ENCODE peak calls at places on chromosomes 7 and 10, in eight cellular contexts. One of them, this sample, is unnamed.

GRCh38 chr7:151990567-151990966 is 34.3 kb downstream of the GALNTL5 start:
- DNase-seq in body of pancreas: no peak
- DNase-seq in left ventricle myocardium inferior: no peak
- DNase-seq in adrenal gland: no peak
- DNase-seq in heart right ventricle: no peak
- DNase-seq in lung: no peak
- DNase-seq in esophagus squamous epithelium: no peak
- DNase-seq in GM23338: peak; percentile 3
- DNase-seq in this sample: no peak

GRCh38 chr7:112038353-112038752 is 167.8 kb downstream of the DOCK4 start:
- DNase-seq in body of pancreas: no peak
- DNase-seq in left ventricle myocardium inferior: no peak
- DNase-seq in adrenal gland: no peak
- DNase-seq in heart right ventricle: no peak
- DNase-seq in lung: no peak
- DNase-seq in esophagus squamous epithelium: no peak
- DNase-seq in GM23338: no peak
- DNase-seq in this sample: no peak

GRCh38 chr7:26440993-26441636 is 149.5 kb downstream of the SNX10 start:
- DNase-seq in body of pancreas: peak; percentile 28
- DNase-seq in left ventricle myocardium inferior: no peak
- DNase-seq in adrenal gland: no peak
- DNase-seq in heart right ventricle: no peak
- DNase-seq in lung: no peak
- DNase-seq in esophagus squamous epithelium: no peak
- DNase-seq in GM23338: peak; percentile 53
- DNase-seq in this sample: peak; percentile 67

GRCh38 chr10:114550756-114551290 is 107.3 kb downstream of the ABLIM1 start:
- DNase-seq in body of pancreas: no peak
- DNase-seq in left ventricle myocardium inferior: no peak
- DNase-seq in adrenal gland: peak; percentile 31
- DNase-seq in heart right ventricle: no peak
- DNase-seq in lung: no peak
- DNase-seq in esophagus squamous epithelium: no peak
- DNase-seq in GM23338: peak; percentile 55
- DNase-seq in this sample: no peak

GRCh38 chr7:37657798-37658197 is 25.8 kb upstream of the GPR141 start:
- DNase-seq in body of pancreas: no peak
- DNase-seq in left ventricle myocardium inferior: no peak
- DNase-seq in adrenal gland: no peak
- DNase-seq in heart right ventricle: no peak
- DNase-seq in lung: no peak
- DNase-seq in esophagus squamous epithelium: no peak
- DNase-seq in GM23338: no peak
- DNase-seq in this sample: no peak

GRCh38 chr10:133274751-133275682 is 1.7 kb downstream of the ADAM8 start:
- DNase-seq in body of pancreas: no peak
- DNase-seq in left ventricle myocardium inferior: no peak
- DNase-seq in adrenal gland: no peak
- DNase-seq in heart right ventricle: no peak
- DNase-seq in lung: no peak
- DNase-seq in esophagus squamous epithelium: no peak
- DNase-seq in GM23338: no peak
- DNase-seq in this sample: no peak

GRCh38 chr10:43292745-43293676 is 26.1 kb upstream of the RASGEF1A start:
- DNase-seq in body of pancreas: peak; percentile 71
- DNase-seq in left ventricle myocardium inferior: no peak
- DNase-seq in adrenal gland: peak; percentile 71
- DNase-seq in heart right ventricle: no peak
- DNase-seq in lung: peak; percentile 58
- DNase-seq in esophagus squamous epithelium: no peak
- DNase-seq in GM23338: peak; percentile 77
- DNase-seq in this sample: peak; percentile 80

GRCh38 chr10:75910032-75910431 is 478.6 kb downstream of the LRMDA start:
- DNase-seq in body of pancreas: no peak
- DNase-seq in left ventricle myocardium inferior: no peak
- DNase-seq in adrenal gland: no peak
- DNase-seq in heart right ventricle: no peak
- DNase-seq in lung: no peak
- DNase-seq in esophagus squamous epithelium: no peak
- DNase-seq in GM23338: peak; percentile 36
- DNase-seq in this sample: peak; percentile 4

GRCh38 chr7:100552532-100552931 is 13.5 kb downstream of the AGFG2 start:
- DNase-seq in body of pancreas: no peak
- DNase-seq in left ventricle myocardium inferior: no peak
- DNase-seq in adrenal gland: no peak
- DNase-seq in heart right ventricle: no peak
- DNase-seq in lung: no peak
- DNase-seq in esophagus squamous epithelium: no peak
- DNase-seq in GM23338: no peak
- DNase-seq in this sample: no peak

GRCh38 chr7:1927942-1928341 is 257.9 kb downstream of the ELFN1 start:
- DNase-seq in body of pancreas: no peak
- DNase-seq in left ventricle myocardium inferior: no peak
- DNase-seq in adrenal gland: no peak
- DNase-seq in heart right ventricle: peak; percentile 1
- DNase-seq in lung: no peak
- DNase-seq in esophagus squamous epithelium: no peak
- DNase-seq in GM23338: no peak
- DNase-seq in this sample: no peak

GRCh38 chr7:21944616-21945373 is 904 bp downstream of the CDCA7L start:
- DNase-seq in body of pancreas: peak; percentile 87
- DNase-seq in left ventricle myocardium inferior: peak; percentile 42
- DNase-seq in adrenal gland: no peak
- DNase-seq in heart right ventricle: peak; percentile 31
- DNase-seq in lung: peak; percentile 75
- DNase-seq in esophagus squamous epithelium: no peak
- DNase-seq in GM23338: peak; percentile 86
- DNase-seq in this sample: peak; percentile 85

DNA sequence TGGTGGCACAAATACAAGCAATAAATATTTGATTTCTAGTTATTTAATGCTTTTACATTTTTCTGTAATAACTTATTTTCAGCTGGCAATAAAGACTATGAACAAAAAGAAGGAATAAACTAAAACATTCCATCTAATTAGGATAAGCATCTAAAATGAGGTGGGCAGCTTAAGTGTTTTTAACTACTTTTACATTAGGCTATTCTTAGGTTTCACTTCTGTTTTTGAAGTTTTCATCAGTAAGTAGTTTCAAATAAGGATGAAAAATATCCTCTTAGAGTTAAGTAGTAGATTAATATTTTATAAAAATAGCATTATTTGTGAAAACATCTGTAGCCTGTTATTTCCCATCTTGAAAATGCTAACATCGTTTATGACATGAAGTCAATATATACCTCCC is 15.9 kb downstream of the NT5C2 start:
- DNase-seq in body of pancreas: no peak
- DNase-seq in left ventricle myocardium inferior: no peak
- DNase-seq in adrenal gland: no peak
- DNase-seq in heart right ventricle: no peak
- DNase-seq in lung: no peak
- DNase-seq in esophagus squamous epithelium: no peak
- DNase-seq in GM23338: no peak
- DNase-seq in this sample: no peak
- H3K36me3 ChIP-seq in body of pancreas: no peaks in the 10 kb centered on the region
- H3K36me3 ChIP-seq in left ventricle myocardium inferior: peaks cover 66% of the 10 kb centered on the region
- H3K36me3 ChIP-seq in adrenal gland: peaks cover 48% of the 10 kb centered on the region
- H3K36me3 ChIP-seq in heart right ventricle: peaks cover 85% of the 10 kb centered on the region
- H3K36me3 ChIP-seq in lung: peaks cover 22% of the 10 kb centered on the region
- H3K36me3 ChIP-seq in esophagus squamous epithelium: peaks cover 6% of the 10 kb centered on the region
- H3K36me3 ChIP-seq in GM23338: peaks cover 13% of the 10 kb centered on the region
- H3K36me3 ChIP-seq in this sample: peaks cover 82% of the 10 kb centered on the region

DNA sequence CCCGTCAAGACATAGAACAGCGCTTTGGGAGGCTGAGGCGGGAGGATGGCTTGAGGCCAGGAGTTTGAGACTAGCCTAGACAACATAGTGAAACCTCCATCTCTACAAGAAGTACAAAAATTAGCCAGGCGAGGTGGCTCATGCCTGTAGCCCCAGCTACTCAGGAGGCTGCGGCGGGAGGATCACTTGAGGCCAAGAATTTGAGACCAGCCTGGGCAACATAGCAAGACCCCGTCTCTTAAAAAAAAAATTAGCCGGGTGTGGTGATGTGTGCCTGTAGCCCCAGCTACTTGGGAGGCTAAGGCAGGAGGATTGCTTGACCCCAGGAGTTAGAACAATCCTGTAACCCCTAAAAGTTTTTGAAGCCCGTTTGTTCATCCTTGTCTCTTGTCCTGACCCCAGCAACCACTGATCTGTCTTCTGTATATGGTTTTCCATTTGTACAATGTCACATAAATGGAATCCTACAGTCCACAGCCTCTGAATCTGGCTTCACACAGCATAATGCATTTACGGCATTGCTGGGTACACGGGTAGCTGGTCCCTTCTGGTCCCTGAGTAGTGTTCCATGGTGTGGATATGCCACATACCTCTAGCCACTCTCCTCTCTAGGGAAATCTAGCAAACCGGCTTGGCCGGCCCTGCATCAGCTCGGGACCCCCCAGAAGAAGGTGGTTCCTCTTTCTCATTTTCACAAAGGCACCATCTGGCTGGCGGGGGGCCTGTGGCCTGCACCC is 8.4 kb downstream of the GTF2IRD1 start:
- DNase-seq in body of pancreas: no peak
- DNase-seq in left ventricle myocardium inferior: no peak
- DNase-seq in adrenal gland: no peak
- DNase-seq in heart right ventricle: no peak
- DNase-seq in lung: no peak
- DNase-seq in esophagus squamous epithelium: no peak
- DNase-seq in GM23338: no peak
- DNase-seq in this sample: no peak
- H3K27ac ChIP-seq in body of pancreas: no peak overlapping the region
- H3K27ac ChIP-seq in left ventricle myocardium inferior: no peak overlapping the region
- H3K27ac ChIP-seq in adrenal gland: no peak overlapping the region
- H3K27ac ChIP-seq in heart right ventricle: no peak overlapping the region
- H3K27ac ChIP-seq in lung: no peak overlapping the region
- H3K27ac ChIP-seq in esophagus squamous epithelium: peak overlapping the region; percentile 86
- H3K27ac ChIP-seq in GM23338: no peak overlapping the region
- H3K27ac ChIP-seq in this sample: no peak overlapping the region

GRCh38 chr10:15742831-15743230 is 23.1 kb upstream of the ITGA8 start:
- DNase-seq in body of pancreas: no peak
- DNase-seq in left ventricle myocardium inferior: no peak
- DNase-seq in adrenal gland: no peak
- DNase-seq in heart right ventricle: no peak
- DNase-seq in lung: no peak
- DNase-seq in esophagus squamous epithelium: no peak
- DNase-seq in GM23338: no peak
- DNase-seq in this sample: no peak

GRCh38 chr10:15745748-15746147 is 26.0 kb upstream of the ITGA8 start:
- DNase-seq in body of pancreas: no peak
- DNase-seq in left ventricle myocardium inferior: peak; percentile 53
- DNase-seq in adrenal gland: no peak
- DNase-seq in heart right ventricle: no peak
- DNase-seq in lung: peak; percentile 38
- DNase-seq in esophagus squamous epithelium: no peak
- DNase-seq in GM23338: no peak
- DNase-seq in this sample: no peak

GRCh38 chr10:15742102-15742501 is 22.4 kb upstream of the ITGA8 start:
- DNase-seq in body of pancreas: no peak
- DNase-seq in left ventricle myocardium inferior: no peak
- DNase-seq in adrenal gland: no peak
- DNase-seq in heart right ventricle: no peak
- DNase-seq in lung: no peak
- DNase-seq in esophagus squamous epithelium: no peak
- DNase-seq in GM23338: no peak
- DNase-seq in this sample: no peak

GRCh38 chr10:15743443-15743842 is 23.7 kb upstream of the ITGA8 start:
- DNase-seq in body of pancreas: no peak
- DNase-seq in left ventricle myocardium inferior: no peak
- DNase-seq in adrenal gland: no peak
- DNase-seq in heart right ventricle: no peak
- DNase-seq in lung: no peak
- DNase-seq in esophagus squamous epithelium: no peak
- DNase-seq in GM23338: no peak
- DNase-seq in this sample: no peak

DNA sequence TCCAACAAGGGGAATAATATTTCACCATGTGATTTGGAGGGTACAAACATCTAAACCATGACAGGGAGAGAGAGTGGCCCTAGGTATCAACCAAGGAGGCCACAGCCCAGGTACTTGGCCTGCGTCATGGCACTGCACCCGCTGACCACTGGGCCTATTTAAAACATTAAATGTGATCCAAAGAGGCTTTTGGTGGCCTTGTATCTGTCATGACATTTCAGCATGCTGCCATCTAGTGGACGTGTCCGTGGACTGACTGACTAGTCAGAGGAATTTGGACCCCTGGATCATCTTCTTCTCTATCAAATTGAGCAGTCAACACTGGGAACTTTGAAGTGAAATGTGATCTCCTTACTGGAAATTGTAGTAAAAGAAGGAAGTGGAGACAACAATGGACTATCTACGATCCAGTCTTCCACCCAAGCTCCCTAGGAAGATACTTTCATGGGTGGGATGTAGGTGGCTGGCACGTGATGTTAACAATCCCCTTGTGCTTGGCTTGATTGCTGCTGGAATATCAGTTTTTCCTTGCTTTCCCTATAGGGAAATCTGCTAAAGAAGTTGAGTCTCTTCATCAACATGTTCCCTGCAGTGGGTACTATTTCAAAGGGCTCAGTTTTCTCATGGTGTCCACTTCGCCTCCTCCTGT is 24.6 kb upstream of the ITGA8 start:
- DNase-seq in body of pancreas: peak; percentile 60
- DNase-seq in left ventricle myocardium inferior: no peak
- DNase-seq in adrenal gland: peak; percentile 64
- DNase-seq in heart right ventricle: no peak
- DNase-seq in lung: peak; percentile 34
- DNase-seq in esophagus squamous epithelium: no peak
- DNase-seq in GM23338: peak; percentile 92
- DNase-seq in this sample: peak; percentile 91
- TF ChIP-seq CTCF in body of pancreas: peak; percentile 36
- TF ChIP-seq CTCF in left ventricle myocardium inferior: peak; percentile 60
- TF ChIP-seq CTCF in adrenal gland: peak; percentile 55
- TF ChIP-seq CTCF in heart right ventricle: peak; percentile 38
- TF ChIP-seq CTCF in lung: no peak
- TF ChIP-seq CTCF in esophagus squamous epithelium: peak; percentile 13
- TF ChIP-seq CTCF in GM23338: peak; percentile 85
- TF ChIP-seq CTCF in this sample: peak; percentile 90

GRCh38 chr7:128848289-128849155 is 14.1 kb upstream of the ATP6V1F start:
- DNase-seq in body of pancreas: no peak
- DNase-seq in left ventricle myocardium inferior: no peak
- DNase-seq in adrenal gland: no peak
- DNase-seq in heart right ventricle: peak; percentile 8
- DNase-seq in lung: no peak
- DNase-seq in esophagus squamous epithelium: no peak
- DNase-seq in GM23338: no peak
- DNase-seq in this sample: no peak

GRCh38 chr7:128852537-128853254 is 10.0 kb upstream of the ATP6V1F start:
- DNase-seq in body of pancreas: no peak
- DNase-seq in left ventricle myocardium inferior: no peak
- DNase-seq in adrenal gland: no peak
- DNase-seq in heart right ventricle: no peak
- DNase-seq in lung: no peak
- DNase-seq in esophagus squamous epithelium: no peak
- DNase-seq in GM23338: no peak
- DNase-seq in this sample: no peak

GRCh38 chr7:128847721-128848211 is 14.9 kb upstream of the ATP6V1F start:
- DNase-seq in body of pancreas: no peak
- DNase-seq in left ventricle myocardium inferior: no peak
- DNase-seq in adrenal gland: no peak
- DNase-seq in heart right ventricle: peak; percentile 10
- DNase-seq in lung: no peak
- DNase-seq in esophagus squamous epithelium: no peak
- DNase-seq in GM23338: no peak
- DNase-seq in this sample: no peak

GRCh38 chr7:128849156-128849515 is 13.5 kb upstream of the ATP6V1F start:
- DNase-seq in body of pancreas: no peak
- DNase-seq in left ventricle myocardium inferior: no peak
- DNase-seq in adrenal gland: no peak
- DNase-seq in heart right ventricle: peak; percentile 5
- DNase-seq in lung: no peak
- DNase-seq in esophagus squamous epithelium: no peak
- DNase-seq in GM23338: no peak
- DNase-seq in this sample: no peak

GRCh38 chr7:128849804-128850490 is 12.7 kb upstream of the ATP6V1F start:
- DNase-seq in body of pancreas: no peak
- DNase-seq in left ventricle myocardium inferior: no peak
- DNase-seq in adrenal gland: no peak
- DNase-seq in heart right ventricle: no peak
- DNase-seq in lung: no peak
- DNase-seq in esophagus squamous epithelium: no peak
- DNase-seq in GM23338: no peak
- DNase-seq in this sample: no peak
- H3K36me3 ChIP-seq in body of pancreas: no peaks in the 10 kb centered on the region
- H3K36me3 ChIP-seq in left ventricle myocardium inferior: peaks cover 99% of the 10 kb centered on the region
- H3K36me3 ChIP-seq in adrenal gland: no peaks in the 10 kb centered on the region
- H3K36me3 ChIP-seq in heart right ventricle: peaks cover 97% of the 10 kb centered on the region
- H3K36me3 ChIP-seq in lung: peaks cover 27% of the 10 kb centered on the region
- H3K36me3 ChIP-seq in esophagus squamous epithelium: no peaks in the 10 kb centered on the region
- H3K36me3 ChIP-seq in GM23338: no peaks in the 10 kb centered on the region
- H3K36me3 ChIP-seq in this sample: no peaks in the 10 kb centered on the region